ENCODE peak calls at places on chromosomes 3 and 15, in four cellular contexts. H, C, T and B are unnamed samples.

GRCh38 chr3:64417816-64418215 is 192.6 kb upstream of the PRICKLE2 start:
- DNase-seq in C (no peak), T (no peak), H (no peak), B (peak)

GRCh38 chr3:16140116-16140893 is 34.2 kb upstream of the GALNT15 start:
- DNase-seq in C (peak), T (no peak), H (no peak), B (peak)

GRCh38 chr15:63156708-63157065 is 590 bp downstream of the RPS27L start:
- DNase-seq in T (peak), H (no peak), C (peak), B (peak)

GRCh38 chr15:45111390-45112142 is 2.4 kb downstream of the DUOX2 start:
- DNase-seq in T (no peak), C (no peak), H (no peak), B (no peak)

GRCh38 chr3:14439501-14440167 is 37.2 kb downstream of the SLC6A6 start:
- DNase-seq in H (no peak), T (peak), C (peak), B (peak)

GRCh38 chr3:85476891-85477495 is 518.2 kb downstream of the CADM2 start:
- DNase-seq in H (no peak), T (no peak), C (no peak), B (no peak)

GRCh38 chr3:66405701-66406091 is 95.1 kb downstream of the LRIG1 start:
- DNase-seq in H (peak), T (no peak), C (peak), B (peak)

GRCh38 chr15:81189583-81190283 is 6.9 kb upstream of the IL16 start:
- DNase-seq in T (no peak), C (peak), H (peak), B (peak)

GRCh38 chr3:73733796-73734195 is 109.1 kb upstream of the PDZRN3 start:
- DNase-seq in H (no peak), C (no peak), T (no peak), B (no peak)

GRCh38 chr3:86743233-86743632 is 247.7 kb downstream of the VGLL3 start:
- DNase-seq in H (no peak), C (no peak), T (no peak), B (no peak)

GRCh38 chr3:94413721-94414106 is 350.9 kb downstream of the NSUN3 start:
- DNase-seq in T (no peak), C (peak), H (peak), B (peak)

GRCh38 chr3:197028711-197029510 is 706 bp downstream of the MELTF start:
- DNase-seq in H (no peak), C (no peak), T (no peak), B (no peak)

GRCh38 chr15:84887928-84888327 is 3.5 kb downstream of the SLC28A1 start:
- DNase-seq in C (no peak), H (no peak), T (no peak), B (no peak)

GRCh38 chr15:100107151-100107550 is 234.6 kb downstream of the ADAMTS17 start:
- DNase-seq in H (no peak), T (no peak), C (no peak), B (no peak)

GRCh38 chr3:13013994-13014754 is 59.1 kb downstream of the IQSEC1 start:
- DNase-seq in T (no peak), H (no peak), C (no peak), B (no peak)

GRCh38 chr3:155070316-155070715 is 9.8 kb upstream of the MME start:
- DNase-seq in C (no peak), T (no peak), H (peak), B (peak)

GRCh38 chr3:152405915-152406802 is 137.4 kb downstream of the MBNL1 start:
- DNase-seq in T (peak), C (peak), H (no peak), B (peak)